ENCODE peak calls at places on chromosome 16, in ten cellular contexts. One of them, this sample, is unnamed.

GRCh38 chr16:53080345-53081031 is 25.7 kb downstream of the CHD9 start:
- DNase-seq in progenitor cell of endocrine pancreas: no peak
- DNase-seq in H9: no peak
- DNase-seq in fibroblast of villous mesenchyme: peak; percentile 94
- DNase-seq in stimulated activated CD8-positive, alpha-beta memory T cell treated with anti-CD3 and anti-CD28 coated beads, Interleukin-12 subunit alpha, Interleukin-12 subunit beta, amount 100 ng/mL, for 4 hours: no peak
- DNase-seq in left lung: no peak
- DNase-seq in hepatic stellate cell: peak; percentile 70
- DNase-seq in CD8-positive, alpha-beta memory T cell: no peak
- DNase-seq in mucosa of descending colon: no peak
- DNase-seq in fibroblast of lung: peak; percentile 89
- DNase-seq in this sample: peak; percentile 90

GRCh38 chr16:80824623-80825364 is 20.4 kb upstream of the CDYL2 start:
- DNase-seq in progenitor cell of endocrine pancreas: no peak
- DNase-seq in H9: no peak
- DNase-seq in fibroblast of villous mesenchyme: peak; percentile 72
- DNase-seq in stimulated activated CD8-positive, alpha-beta memory T cell treated with anti-CD3 and anti-CD28 coated beads, Interleukin-12 subunit alpha, Interleukin-12 subunit beta, amount 100 ng/mL, for 4 hours: no peak
- DNase-seq in left lung: no peak
- DNase-seq in hepatic stellate cell: peak; percentile 11
- DNase-seq in CD8-positive, alpha-beta memory T cell: peak; percentile 19
- DNase-seq in mucosa of descending colon: no peak
- DNase-seq in fibroblast of lung: peak; percentile 81
- DNase-seq in this sample: peak; percentile 68

GRCh38 chr16:70805787-70806186 is 4.8 kb upstream of the VAC14 start:
- DNase-seq in progenitor cell of endocrine pancreas: no peak
- DNase-seq in H9: no peak
- DNase-seq in fibroblast of villous mesenchyme: peak; percentile 38
- DNase-seq in stimulated activated CD8-positive, alpha-beta memory T cell treated with anti-CD3 and anti-CD28 coated beads, Interleukin-12 subunit alpha, Interleukin-12 subunit beta, amount 100 ng/mL, for 4 hours: no peak
- DNase-seq in left lung: no peak
- DNase-seq in hepatic stellate cell: peak; percentile 73
- DNase-seq in CD8-positive, alpha-beta memory T cell: no peak
- DNase-seq in mucosa of descending colon: no peak
- DNase-seq in fibroblast of lung: peak; percentile 25
- DNase-seq in this sample: peak; percentile 91

GRCh38 chr16:50509521-50510341 is 38.5 kb upstream of the NKD1 start:
- DNase-seq in progenitor cell of endocrine pancreas: no peak
- DNase-seq in H9: peak; percentile 75
- DNase-seq in fibroblast of villous mesenchyme: peak; percentile 23
- DNase-seq in stimulated activated CD8-positive, alpha-beta memory T cell treated with anti-CD3 and anti-CD28 coated beads, Interleukin-12 subunit alpha, Interleukin-12 subunit beta, amount 100 ng/mL, for 4 hours: no peak
- DNase-seq in left lung: no peak
- DNase-seq in hepatic stellate cell: no peak
- DNase-seq in CD8-positive, alpha-beta memory T cell: no peak
- DNase-seq in mucosa of descending colon: no peak
- DNase-seq in fibroblast of lung: peak; percentile 10
- DNase-seq in this sample: peak; percentile 6

GRCh38 chr16:82954224-82954929 is 327.6 kb downstream of the CDH13 start:
- DNase-seq in progenitor cell of endocrine pancreas: no peak
- DNase-seq in H9: no peak
- DNase-seq in fibroblast of villous mesenchyme: peak; percentile 39
- DNase-seq in stimulated activated CD8-positive, alpha-beta memory T cell treated with anti-CD3 and anti-CD28 coated beads, Interleukin-12 subunit alpha, Interleukin-12 subunit beta, amount 100 ng/mL, for 4 hours: no peak
- DNase-seq in left lung: no peak
- DNase-seq in hepatic stellate cell: no peak
- DNase-seq in CD8-positive, alpha-beta memory T cell: no peak
- DNase-seq in mucosa of descending colon: no peak
- DNase-seq in fibroblast of lung: peak; percentile 48
- DNase-seq in this sample: peak; percentile 88

GRCh38 chr16:25493136-25493811 is 198.5 kb upstream of the HS3ST4 start:
- DNase-seq in progenitor cell of endocrine pancreas: no peak
- DNase-seq in H9: no peak
- DNase-seq in fibroblast of villous mesenchyme: no peak
- DNase-seq in stimulated activated CD8-positive, alpha-beta memory T cell treated with anti-CD3 and anti-CD28 coated beads, Interleukin-12 subunit alpha, Interleukin-12 subunit beta, amount 100 ng/mL, for 4 hours: no peak
- DNase-seq in left lung: no peak
- DNase-seq in hepatic stellate cell: no peak
- DNase-seq in CD8-positive, alpha-beta memory T cell: no peak
- DNase-seq in mucosa of descending colon: no peak
- DNase-seq in fibroblast of lung: no peak
- DNase-seq in this sample: no peak

GRCh38 chr16:20763461-20764232 is at the start of gene ACSM3:
- DNase-seq in progenitor cell of endocrine pancreas: peak; percentile 61
- DNase-seq in H9: peak; percentile 85
- DNase-seq in fibroblast of villous mesenchyme: peak; percentile 84
- DNase-seq in stimulated activated CD8-positive, alpha-beta memory T cell treated with anti-CD3 and anti-CD28 coated beads, Interleukin-12 subunit alpha, Interleukin-12 subunit beta, amount 100 ng/mL, for 4 hours: peak; percentile 24
- DNase-seq in left lung: peak; percentile 81
- DNase-seq in hepatic stellate cell: peak; percentile 67
- DNase-seq in CD8-positive, alpha-beta memory T cell: peak; percentile 73
- DNase-seq in mucosa of descending colon: no peak
- DNase-seq in fibroblast of lung: peak; percentile 83
- DNase-seq in this sample: peak; percentile 82

GRCh38 chr16:89536886-89537548 is 23.5 kb upstream of the RPL13 start:
- DNase-seq in progenitor cell of endocrine pancreas: no peak
- DNase-seq in H9: no peak
- DNase-seq in fibroblast of villous mesenchyme: no peak
- DNase-seq in stimulated activated CD8-positive, alpha-beta memory T cell treated with anti-CD3 and anti-CD28 coated beads, Interleukin-12 subunit alpha, Interleukin-12 subunit beta, amount 100 ng/mL, for 4 hours: no peak
- DNase-seq in left lung: no peak
- DNase-seq in hepatic stellate cell: no peak
- DNase-seq in CD8-positive, alpha-beta memory T cell: no peak
- DNase-seq in mucosa of descending colon: no peak
- DNase-seq in fibroblast of lung: no peak
- DNase-seq in this sample: peak; percentile 15

GRCh38 chr16:18832613-18833012 is 31.3 kb upstream of the ARL6IP1 start:
- DNase-seq in progenitor cell of endocrine pancreas: no peak
- DNase-seq in H9: no peak
- DNase-seq in fibroblast of villous mesenchyme: no peak
- DNase-seq in stimulated activated CD8-positive, alpha-beta memory T cell treated with anti-CD3 and anti-CD28 coated beads, Interleukin-12 subunit alpha, Interleukin-12 subunit beta, amount 100 ng/mL, for 4 hours: no peak
- DNase-seq in left lung: no peak
- DNase-seq in hepatic stellate cell: no peak
- DNase-seq in CD8-positive, alpha-beta memory T cell: no peak
- DNase-seq in mucosa of descending colon: no peak
- DNase-seq in fibroblast of lung: no peak
- DNase-seq in this sample: no peak

GRCh38 chr16:58299757-58300349 is 5.0 kb upstream of the PRSS54 start:
- DNase-seq in progenitor cell of endocrine pancreas: no peak
- DNase-seq in H9: peak; percentile 70
- DNase-seq in fibroblast of villous mesenchyme: peak; percentile 27
- DNase-seq in stimulated activated CD8-positive, alpha-beta memory T cell treated with anti-CD3 and anti-CD28 coated beads, Interleukin-12 subunit alpha, Interleukin-12 subunit beta, amount 100 ng/mL, for 4 hours: no peak
- DNase-seq in left lung: no peak
- DNase-seq in hepatic stellate cell: no peak
- DNase-seq in CD8-positive, alpha-beta memory T cell: no peak
- DNase-seq in mucosa of descending colon: no peak
- DNase-seq in fibroblast of lung: peak; percentile 16
- DNase-seq in this sample: peak; percentile 28

GRCh38 chr16:50599494-50599893 is 51.3 kb downstream of the NKD1 start:
- DNase-seq in progenitor cell of endocrine pancreas: no peak
- DNase-seq in H9: no peak
- DNase-seq in fibroblast of villous mesenchyme: no peak
- DNase-seq in stimulated activated CD8-positive, alpha-beta memory T cell treated with anti-CD3 and anti-CD28 coated beads, Interleukin-12 subunit alpha, Interleukin-12 subunit beta, amount 100 ng/mL, for 4 hours: no peak
- DNase-seq in left lung: no peak
- DNase-seq in hepatic stellate cell: no peak
- DNase-seq in CD8-positive, alpha-beta memory T cell: no peak
- DNase-seq in mucosa of descending colon: peak; percentile 15
- DNase-seq in fibroblast of lung: no peak
- DNase-seq in this sample: no peak

GRCh38 chr16:11224894-11225676 is 30.9 kb downstream of the SOCS1 start:
- DNase-seq in progenitor cell of endocrine pancreas: no peak
- DNase-seq in H9: no peak
- DNase-seq in fibroblast of villous mesenchyme: no peak
- DNase-seq in stimulated activated CD8-positive, alpha-beta memory T cell treated with anti-CD3 and anti-CD28 coated beads, Interleukin-12 subunit alpha, Interleukin-12 subunit beta, amount 100 ng/mL, for 4 hours: peak; percentile 68
- DNase-seq in left lung: no peak
- DNase-seq in hepatic stellate cell: no peak
- DNase-seq in CD8-positive, alpha-beta memory T cell: peak; percentile 84
- DNase-seq in mucosa of descending colon: peak; percentile 85
- DNase-seq in fibroblast of lung: no peak
- DNase-seq in this sample: peak; percentile 25

GRCh38 chr16:29011112-29011511 is 26.3 kb downstream of the LAT start:
- DNase-seq in progenitor cell of endocrine pancreas: no peak
- DNase-seq in H9: peak; percentile 63
- DNase-seq in fibroblast of villous mesenchyme: no peak
- DNase-seq in stimulated activated CD8-positive, alpha-beta memory T cell treated with anti-CD3 and anti-CD28 coated beads, Interleukin-12 subunit alpha, Interleukin-12 subunit beta, amount 100 ng/mL, for 4 hours: no peak
- DNase-seq in left lung: no peak
- DNase-seq in hepatic stellate cell: no peak
- DNase-seq in CD8-positive, alpha-beta memory T cell: no peak
- DNase-seq in mucosa of descending colon: no peak
- DNase-seq in fibroblast of lung: no peak
- DNase-seq in this sample: no peak

GRCh38 chr16:46947900-46948547 is 25.4 kb downstream of the DNAJA2 start:
- DNase-seq in progenitor cell of endocrine pancreas: no peak
- DNase-seq in H9: no peak
- DNase-seq in fibroblast of villous mesenchyme: peak; percentile 59
- DNase-seq in stimulated activated CD8-positive, alpha-beta memory T cell treated with anti-CD3 and anti-CD28 coated beads, Interleukin-12 subunit alpha, Interleukin-12 subunit beta, amount 100 ng/mL, for 4 hours: no peak
- DNase-seq in left lung: no peak
- DNase-seq in hepatic stellate cell: peak; percentile 38
- DNase-seq in CD8-positive, alpha-beta memory T cell: peak; percentile 18
- DNase-seq in mucosa of descending colon: no peak
- DNase-seq in fibroblast of lung: peak; percentile 59
- DNase-seq in this sample: peak; percentile 45

GRCh38 chr16:21611546-21612384 is 12.4 kb downstream of the METTL9 start:
- DNase-seq in progenitor cell of endocrine pancreas: no peak
- DNase-seq in H9: no peak
- DNase-seq in fibroblast of villous mesenchyme: peak; percentile 65
- DNase-seq in stimulated activated CD8-positive, alpha-beta memory T cell treated with anti-CD3 and anti-CD28 coated beads, Interleukin-12 subunit alpha, Interleukin-12 subunit beta, amount 100 ng/mL, for 4 hours: no peak
- DNase-seq in left lung: no peak
- DNase-seq in hepatic stellate cell: no peak
- DNase-seq in CD8-positive, alpha-beta memory T cell: no peak
- DNase-seq in mucosa of descending colon: no peak
- DNase-seq in fibroblast of lung: no peak
- DNase-seq in this sample: peak; percentile 63

GRCh38 chr16:31456988-31457360 is 2.3 kb upstream of the ARMC5 start:
- DNase-seq in progenitor cell of endocrine pancreas: no peak
- DNase-seq in H9: no peak
- DNase-seq in fibroblast of villous mesenchyme: no peak
- DNase-seq in stimulated activated CD8-positive, alpha-beta memory T cell treated with anti-CD3 and anti-CD28 coated beads, Interleukin-12 subunit alpha, Interleukin-12 subunit beta, amount 100 ng/mL, for 4 hours: no peak
- DNase-seq in left lung: no peak
- DNase-seq in hepatic stellate cell: no peak
- DNase-seq in CD8-positive, alpha-beta memory T cell: no peak
- DNase-seq in mucosa of descending colon: peak; percentile 38
- DNase-seq in fibroblast of lung: no peak
- DNase-seq in this sample: no peak

GRCh38 chr16:8998114-8998513 is 34.4 kb upstream of the USP7 start:
- DNase-seq in progenitor cell of endocrine pancreas: no peak
- DNase-seq in H9: no peak
- DNase-seq in fibroblast of villous mesenchyme: peak; percentile 80
- DNase-seq in stimulated activated CD8-positive, alpha-beta memory T cell treated with anti-CD3 and anti-CD28 coated beads, Interleukin-12 subunit alpha, Interleukin-12 subunit beta, amount 100 ng/mL, for 4 hours: no peak
- DNase-seq in left lung: no peak
- DNase-seq in hepatic stellate cell: no peak
- DNase-seq in CD8-positive, alpha-beta memory T cell: no peak
- DNase-seq in mucosa of descending colon: no peak
- DNase-seq in fibroblast of lung: peak; percentile 67
- DNase-seq in this sample: peak; percentile 81

GRCh38 chr16:58452640-58453039 is 47.3 kb upstream of the NDRG4 start:
- DNase-seq in progenitor cell of endocrine pancreas: no peak
- DNase-seq in H9: no peak
- DNase-seq in fibroblast of villous mesenchyme: no peak
- DNase-seq in stimulated activated CD8-positive, alpha-beta memory T cell treated with anti-CD3 and anti-CD28 coated beads, Interleukin-12 subunit alpha, Interleukin-12 subunit beta, amount 100 ng/mL, for 4 hours: no peak
- DNase-seq in left lung: no peak
- DNase-seq in hepatic stellate cell: no peak
- DNase-seq in CD8-positive, alpha-beta memory T cell: no peak
- DNase-seq in mucosa of descending colon: no peak
- DNase-seq in fibroblast of lung: no peak
- DNase-seq in this sample: no peak

GRCh38 chr16:11235703-11235991 is 20.4 kb downstream of the SOCS1 start:
- DNase-seq in progenitor cell of endocrine pancreas: no peak
- DNase-seq in H9: no peak
- DNase-seq in fibroblast of villous mesenchyme: no peak
- DNase-seq in stimulated activated CD8-positive, alpha-beta memory T cell treated with anti-CD3 and anti-CD28 coated beads, Interleukin-12 subunit alpha, Interleukin-12 subunit beta, amount 100 ng/mL, for 4 hours: no peak
- DNase-seq in left lung: peak; percentile 37
- DNase-seq in hepatic stellate cell: no peak
- DNase-seq in CD8-positive, alpha-beta memory T cell: no peak
- DNase-seq in mucosa of descending colon: peak; percentile 70
- DNase-seq in fibroblast of lung: no peak
- DNase-seq in this sample: no peak